ENCODE peak calls at places on chromosomes 12 and 14, in four cellular contexts. J is left cardiac atrium, D is NCI-H748 treated with DMSO at 0.1 percent for 48 hours, T is hypothalamus. P is an unnamed sample.

GRCh38 chr12:93318720-93319522 is 58.8 kb upstream of the NUDT4 start:
- DNase-seq in J (no peak), D (peak), T (no peak), P (no peak)

GRCh38 chr14:48805315-48805714 is 780.9 kb downstream of the RPS29 start:
- DNase-seq in J (no peak), D (peak), T (no peak), P (no peak)

GRCh38 chr12:6852651-6853354 is 853 bp downstream of the USP5 start:
- DNase-seq in T (peak), D (no peak), J (peak), P (no peak)

GRCh38 chr14:36069535-36069900 is 107.0 kb downstream of the PTCSC3 start:
- DNase-seq in T (peak), D (peak), J (no peak), P (peak)

GRCh38 chr14:104706733-104707628 is 17.0 kb upstream of the ADSS1 start:
- DNase-seq in J (no peak), D (no peak), T (no peak), P (no peak)

GRCh38 chr12:78865297-78865955 is 852 bp downstream of the SYT1 start:
- DNase-seq in D (peak), J (no peak), T (no peak), P (peak)

GRCh38 chr14:56630707-56631106 is 51.1 kb downstream of the TMEM260 start:
- DNase-seq in T (no peak), D (no peak), J (no peak), P (no peak)

GRCh38 chr12:92597997-92598396 is 104.8 kb upstream of the PLEKHG7 start:
- DNase-seq in D (no peak), J (no peak), T (no peak), P (no peak)

GRCh38 chr12:91633734-91634357 is 451.2 kb upstream of the DCN start:
- DNase-seq in T (no peak), J (no peak), D (no peak), P (no peak)

GRCh38 chr14:90111895-90112534 is 50.2 kb downstream of the KCNK13 start:
- DNase-seq in D (no peak), J (no peak), T (no peak), P (no peak)

GRCh38 chr14:96852823-96853422 is 55.7 kb downstream of the VRK1 start:
- DNase-seq in T (no peak), D (peak), J (no peak), P (peak)

GRCh38 chr12:108666326-108666995 is 32.8 kb upstream of the SELPLG start:
- DNase-seq in D (no peak), J (peak), T (no peak), P (no peak)

GRCh38 chr14:98182385-98183055 is 1089.5 kb downstream of the BCL11B start:
- DNase-seq in J (no peak), T (no peak), D (no peak), P (no peak)

GRCh38 chr12:6827437-6827894 is 741 bp upstream of the P3H3 start:
- DNase-seq in D (peak), J (peak), T (peak), P (peak)

GRCh38 chr12:57240069-57240921 is 10.7 kb downstream of the STAC3 start:
- DNase-seq in J (peak), D (peak), T (peak), P (peak)

GRCh38 chr14:99234982-99235491 is 37.0 kb downstream of the BCL11B start:
- DNase-seq in T (no peak), J (no peak), D (no peak), P (no peak)

GRCh38 chr12:124829708-124830304 is 33.9 kb downstream of the SCARB1 start:
- DNase-seq in T (no peak), D (no peak), J (no peak), P (no peak)

GRCh38 chr14:90409209-90409730 is 12.4 kb downstream of the CALM1 start:
- DNase-seq in D (no peak), T (peak), J (peak), P (no peak)

GRCh38 chr14:72023128-72024042 is 91.2 kb downstream of the RGS6 start:
- DNase-seq in J (no peak), D (no peak), T (no peak), P (no peak)

GRCh38 chr12:29148065-29148957 is 767 bp upstream of the FAR2 start:
- DNase-seq in D (no peak), J (peak), T (no peak), P (no peak)

GRCh38 chr14:53411110-53411509 is 258.0 kb upstream of the DDHD1 start:
- DNase-seq in J (no peak), T (no peak), D (no peak), P (no peak)

GRCh38 chr12:124240493-124240892 is 54.4 kb upstream of the RFLNA start:
- DNase-seq in D (no peak), J (no peak), T (no peak), P (peak)

GRCh38 chr14:61716956-61717355 is 21.6 kb downstream of the HIF1A start:
- DNase-seq in D (no peak), T (no peak), J (no peak), P (no peak)

GRCh38 chr12:116717466-116718457 is 20.1 kb downstream of the SPRING1 start:
- DNase-seq in D (no peak), T (peak), J (peak), P (no peak)

GRCh38 chr14:22178330-22178981 is 410.6 kb downstream of the DAD1 start:
- DNase-seq in T (no peak), J (no peak), D (no peak), P (no peak)

GRCh38 chr14:102408729-102409128 is 46.0 kb downstream of the TECPR2 start:
- DNase-seq in J (no peak), D (no peak), T (no peak), P (no peak)

GRCh38 chr12:75884465-75884985 is 147.1 kb downstream of the PHLDA1 start:
- DNase-seq in D (no peak), J (no peak), T (no peak), P (no peak)

GRCh38 chr12:93785262-93786010 is 108.3 kb downstream of the CRADD start:
- DNase-seq in T (no peak), J (peak), D (no peak), P (peak)

GRCh38 chr12:124821252-124822200 is 42.1 kb downstream of the SCARB1 start:
- DNase-seq in J (no peak), T (no peak), D (no peak), P (no peak)

GRCh38 chr14:67883717-67884116 is 64.1 kb downstream of the RAD51B start:
- DNase-seq in J (no peak), D (no peak), T (no peak), P (no peak)

GRCh38 chr14:39431416-39432178 is 636 bp downstream of the FBXO33 start:
- DNase-seq in T (peak), D (peak), J (peak), P (peak)

P was measured in SK-N-DZ.